ENCODE peak calls at places on chromosomes 2 and 18, in six cellular contexts. One of them, this sample, is unnamed.

GRCh38 chr2:31239842-31240198 is 5.9 kb downstream of the EHD3 start:
- DNase-seq in CD8-positive, alpha-beta T cell: peak; percentile 25
- DNase-seq in type B pancreatic cell: no peak
- DNase-seq in thoracic aorta: peak; percentile 52
- DNase-seq in spleen: no peak
- DNase-seq in thyroid gland: no peak
- DNase-seq in this sample: no peak

GRCh38 chr2:237731663-237732062 is 66.9 kb upstream of the RBM44 start:
- DNase-seq in CD8-positive, alpha-beta T cell: no peak
- DNase-seq in type B pancreatic cell: no peak
- DNase-seq in thoracic aorta: no peak
- DNase-seq in spleen: no peak
- DNase-seq in thyroid gland: no peak
- DNase-seq in this sample: peak; percentile 82

GRCh38 chr2:176125215-176126054 is 2.9 kb downstream of the HOXD9 start:
- DNase-seq in CD8-positive, alpha-beta T cell: no peak
- DNase-seq in type B pancreatic cell: no peak
- DNase-seq in thoracic aorta: no peak
- DNase-seq in spleen: peak; percentile 58
- DNase-seq in thyroid gland: no peak
- DNase-seq in this sample: no peak

GRCh38 chr18:36534154-36534688 is 236.7 kb downstream of the FHOD3 start:
- DNase-seq in CD8-positive, alpha-beta T cell: no peak
- DNase-seq in type B pancreatic cell: no peak
- DNase-seq in thoracic aorta: no peak
- DNase-seq in spleen: no peak
- DNase-seq in thyroid gland: no peak
- DNase-seq in this sample: no peak

GRCh38 chr2:45649855-45650806 is 1.3 kb upstream of the PRKCE start:
- DNase-seq in CD8-positive, alpha-beta T cell: peak; percentile 77
- DNase-seq in type B pancreatic cell: peak; percentile 75
- DNase-seq in thoracic aorta: peak; percentile 19
- DNase-seq in spleen: peak; percentile 93
- DNase-seq in thyroid gland: peak; percentile 82
- DNase-seq in this sample: peak; percentile 87

GRCh38 chr2:74887445-74887951 is 53.6 kb downstream of the HK2 start:
- DNase-seq in CD8-positive, alpha-beta T cell: no peak
- DNase-seq in type B pancreatic cell: no peak
- DNase-seq in thoracic aorta: no peak
- DNase-seq in spleen: no peak
- DNase-seq in thyroid gland: no peak
- DNase-seq in this sample: peak; percentile 80

GRCh38 chr2:64837925-64838641 is 151.1 kb upstream of the SLC1A4 start:
- DNase-seq in CD8-positive, alpha-beta T cell: no peak
- DNase-seq in type B pancreatic cell: no peak
- DNase-seq in thoracic aorta: no peak
- DNase-seq in spleen: peak; percentile 81
- DNase-seq in thyroid gland: no peak
- DNase-seq in this sample: no peak

GRCh38 chr2:112839407-112840067 is 3.0 kb upstream of the IL1B start:
- DNase-seq in CD8-positive, alpha-beta T cell: no peak
- DNase-seq in type B pancreatic cell: no peak
- DNase-seq in thoracic aorta: no peak
- DNase-seq in spleen: no peak
- DNase-seq in thyroid gland: no peak
- DNase-seq in this sample: no peak

GRCh38 chr2:2641541-2642410 is 310.7 kb upstream of the MYT1L start:
- DNase-seq in CD8-positive, alpha-beta T cell: peak; percentile 43
- DNase-seq in type B pancreatic cell: no peak
- DNase-seq in thoracic aorta: no peak
- DNase-seq in spleen: no peak
- DNase-seq in thyroid gland: peak; percentile 20
- DNase-seq in this sample: no peak

DNA sequence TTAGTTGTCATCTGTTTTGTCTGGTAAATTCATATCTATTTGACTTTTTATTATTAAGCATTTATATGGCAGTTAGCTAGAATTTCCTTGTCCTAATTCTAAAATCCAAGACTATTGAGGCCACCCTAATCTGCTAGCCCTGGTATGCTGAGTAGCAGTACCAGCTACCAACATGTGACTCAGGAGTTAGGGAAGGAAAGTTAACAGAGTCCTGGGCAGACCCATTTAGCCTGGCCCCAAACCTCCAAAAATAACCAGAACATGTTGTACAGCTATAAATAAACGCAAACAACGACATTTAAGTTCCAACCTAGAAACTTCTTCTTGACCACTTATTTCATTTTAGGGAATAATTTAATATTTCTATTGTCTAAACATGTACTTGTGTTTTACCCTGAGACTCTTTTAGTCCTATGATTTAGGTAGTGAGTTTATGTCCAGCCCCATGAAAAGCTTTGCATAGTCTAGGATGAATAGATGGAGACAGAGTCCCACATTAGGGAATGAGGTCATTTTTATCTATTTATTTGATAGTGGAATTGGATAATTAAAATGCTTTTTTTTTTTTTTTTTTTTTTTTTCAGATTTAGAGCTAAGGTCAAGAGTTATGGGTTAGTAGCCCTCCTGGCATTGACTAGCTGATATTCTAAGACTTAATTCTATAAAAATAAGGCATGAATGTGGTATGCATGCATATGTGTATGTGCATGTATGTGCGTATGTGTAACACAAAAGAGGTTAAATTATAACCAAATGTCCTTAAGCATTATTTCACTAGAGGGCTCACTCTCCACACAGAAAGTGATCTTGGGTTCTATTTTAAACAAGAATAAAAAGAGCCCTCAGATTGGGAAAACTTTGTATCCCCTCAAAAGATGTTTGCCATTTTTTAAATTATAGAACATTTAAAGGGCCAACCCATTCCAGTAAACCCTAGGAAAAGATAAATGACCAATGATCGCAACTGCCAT is 160.0 kb upstream of the MAPRE2 start:
- DNase-seq in CD8-positive, alpha-beta T cell: no peak
- DNase-seq in type B pancreatic cell: no peak
- DNase-seq in thoracic aorta: no peak
- DNase-seq in spleen: no peak
- DNase-seq in thyroid gland: no peak
- DNase-seq in this sample: no peak
- TF ChIP-seq CTCF in CD8-positive, alpha-beta T cell: no peak
- TF ChIP-seq CTCF in type B pancreatic cell: peak; percentile 45
- TF ChIP-seq CTCF in thoracic aorta: no peak
- TF ChIP-seq CTCF in spleen: no peak
- TF ChIP-seq CTCF in thyroid gland: no peak
- TF ChIP-seq CTCF in this sample: peak; percentile 65

DNA sequence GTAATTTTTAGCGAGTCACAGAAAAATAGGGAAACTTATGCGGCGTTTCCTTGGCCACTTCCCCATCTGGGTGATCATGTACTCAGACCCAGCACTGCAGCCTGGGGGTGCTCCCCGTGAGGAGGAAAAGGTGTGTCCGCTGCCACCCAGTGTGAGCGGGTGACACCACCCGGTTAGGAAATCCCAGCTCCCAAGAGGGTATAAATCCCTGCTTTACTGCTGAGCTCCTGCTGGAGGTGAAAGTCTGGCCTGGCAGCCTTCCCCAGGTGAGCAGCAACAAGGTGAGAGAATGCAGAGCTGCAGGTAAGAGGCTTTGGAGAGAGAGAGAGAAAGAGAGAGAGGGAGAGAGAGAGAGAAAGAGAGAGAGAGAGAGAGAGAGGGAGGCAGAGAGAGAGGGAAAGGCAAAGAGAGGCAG is at the start of gene IL1R2:
- DNase-seq in CD8-positive, alpha-beta T cell: no peak
- DNase-seq in type B pancreatic cell: no peak
- DNase-seq in thoracic aorta: no peak
- DNase-seq in spleen: peak; percentile 92
- DNase-seq in thyroid gland: peak; percentile 86
- DNase-seq in this sample: no peak
- TF ChIP-seq CTCF in CD8-positive, alpha-beta T cell: no peak
- TF ChIP-seq CTCF in type B pancreatic cell: no peak
- TF ChIP-seq CTCF in thoracic aorta: no peak
- TF ChIP-seq CTCF in spleen: no peak
- TF ChIP-seq CTCF in thyroid gland: no peak
- TF ChIP-seq CTCF in this sample: no peak

GRCh38 chr2:196239622-196240587 is 68.5 kb upstream of the STK17B start:
- DNase-seq in CD8-positive, alpha-beta T cell: peak; percentile 84
- DNase-seq in type B pancreatic cell: no peak
- DNase-seq in thoracic aorta: no peak
- DNase-seq in spleen: peak; percentile 94
- DNase-seq in thyroid gland: peak; percentile 23
- DNase-seq in this sample: no peak
- TF ChIP-seq CTCF in CD8-positive, alpha-beta T cell: peak; percentile 35
- TF ChIP-seq CTCF in type B pancreatic cell: no peak
- TF ChIP-seq CTCF in thoracic aorta: no peak
- TF ChIP-seq CTCF in spleen: peak; percentile 56
- TF ChIP-seq CTCF in thyroid gland: no peak
- TF ChIP-seq CTCF in this sample: peak; percentile 20

DNA sequence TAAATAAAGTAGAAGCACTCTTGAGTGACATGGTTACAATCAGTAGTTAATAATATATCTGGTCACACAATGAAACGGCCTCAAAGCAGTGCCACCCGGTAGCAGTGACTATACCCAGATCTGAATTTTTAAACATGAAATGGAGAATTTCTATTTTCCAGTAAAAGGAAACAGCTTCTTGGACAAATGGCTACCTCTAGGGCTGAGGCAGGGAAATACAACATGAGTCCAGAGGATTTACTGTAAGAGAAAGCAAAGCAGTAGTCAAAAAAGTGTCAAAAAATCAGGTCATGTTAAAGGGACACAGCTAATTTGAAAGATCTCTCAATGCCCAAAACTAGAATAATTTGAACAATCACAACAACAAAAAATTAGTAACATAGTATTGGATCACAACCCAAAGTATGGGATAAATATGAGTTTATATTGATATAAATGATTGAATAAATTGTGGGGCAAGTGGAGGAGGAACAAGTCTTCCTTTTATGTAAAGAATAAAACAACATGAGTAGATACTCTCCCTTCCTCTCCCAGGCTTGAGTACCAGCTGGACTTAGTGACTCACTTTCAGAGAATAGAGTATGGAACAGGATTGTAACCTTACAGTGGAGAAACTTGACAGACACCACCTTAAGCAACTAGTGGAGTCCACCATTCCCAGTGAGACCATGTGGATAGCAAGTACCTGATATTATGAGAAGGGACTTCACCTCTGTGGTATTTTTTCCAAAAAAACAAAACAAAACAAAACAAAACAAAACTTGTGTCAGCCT is 180.8 kb downstream of the MBD2 start:
- DNase-seq in CD8-positive, alpha-beta T cell: no peak
- DNase-seq in type B pancreatic cell: no peak
- DNase-seq in thoracic aorta: no peak
- DNase-seq in spleen: no peak
- DNase-seq in thyroid gland: no peak
- DNase-seq in this sample: no peak
- TF ChIP-seq CTCF in CD8-positive, alpha-beta T cell: no peak
- TF ChIP-seq CTCF in type B pancreatic cell: no peak
- TF ChIP-seq CTCF in thoracic aorta: no peak
- TF ChIP-seq CTCF in spleen: no peak
- TF ChIP-seq CTCF in thyroid gland: no peak
- TF ChIP-seq CTCF in this sample: no peak

GRCh38 chr2:99066602-99067001 is 74.9 kb upstream of the C2orf15 start:
- DNase-seq in CD8-positive, alpha-beta T cell: no peak
- DNase-seq in type B pancreatic cell: no peak
- DNase-seq in thoracic aorta: no peak
- DNase-seq in spleen: no peak
- DNase-seq in thyroid gland: no peak
- DNase-seq in this sample: no peak

GRCh38 chr2:99067871-99068270 is 73.6 kb upstream of the C2orf15 start:
- DNase-seq in CD8-positive, alpha-beta T cell: no peak
- DNase-seq in type B pancreatic cell: no peak
- DNase-seq in thoracic aorta: no peak
- DNase-seq in spleen: no peak
- DNase-seq in thyroid gland: no peak
- DNase-seq in this sample: no peak

DNA sequence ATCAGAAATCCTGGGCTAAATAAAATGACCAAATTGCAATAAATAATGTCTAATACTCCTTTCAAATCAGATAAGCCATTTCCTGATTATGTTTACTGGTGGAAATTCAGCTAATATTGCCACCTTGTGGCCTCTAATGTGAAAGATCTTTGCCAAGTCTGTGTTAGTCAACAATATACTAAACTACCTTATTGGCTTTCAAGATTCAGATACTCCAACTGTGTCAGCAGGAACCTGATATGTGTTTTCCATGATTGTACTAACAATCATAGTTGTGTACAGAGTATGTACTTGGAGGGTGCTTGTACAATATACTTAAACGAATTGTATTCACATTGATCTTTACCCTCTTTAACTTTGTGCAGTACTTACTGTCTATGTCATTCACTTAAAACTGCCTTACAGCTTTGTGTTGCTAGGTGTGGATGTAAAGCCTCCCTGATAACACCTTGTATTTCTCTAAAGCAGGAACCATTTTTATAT is 75.4 kb upstream of the C2orf15 start:
- DNase-seq in CD8-positive, alpha-beta T cell: no peak
- DNase-seq in type B pancreatic cell: no peak
- DNase-seq in thoracic aorta: no peak
- DNase-seq in spleen: no peak
- DNase-seq in thyroid gland: no peak
- DNase-seq in this sample: no peak
- TF ChIP-seq CTCF in CD8-positive, alpha-beta T cell: no peak
- TF ChIP-seq CTCF in type B pancreatic cell: peak; percentile 73
- TF ChIP-seq CTCF in thoracic aorta: no peak
- TF ChIP-seq CTCF in spleen: peak; percentile 42
- TF ChIP-seq CTCF in thyroid gland: no peak
- TF ChIP-seq CTCF in this sample: peak; percentile 59

GRCh38 chr2:70898363-70899240 is 37.1 kb upstream of the ATP6V1B1 start:
- DNase-seq in CD8-positive, alpha-beta T cell: no peak
- DNase-seq in type B pancreatic cell: peak; percentile 34
- DNase-seq in thoracic aorta: no peak
- DNase-seq in spleen: no peak
- DNase-seq in thyroid gland: no peak
- DNase-seq in this sample: no peak
- TF ChIP-seq CTCF in CD8-positive, alpha-beta T cell: no peak
- TF ChIP-seq CTCF in type B pancreatic cell: no peak
- TF ChIP-seq CTCF in thoracic aorta: no peak
- TF ChIP-seq CTCF in spleen: no peak
- TF ChIP-seq CTCF in thyroid gland: no peak
- TF ChIP-seq CTCF in this sample: no peak

GRCh38 chr2:120856421-120856862 is 120.8 kb downstream of the GLI2 start:
- DNase-seq in CD8-positive, alpha-beta T cell: no peak
- DNase-seq in type B pancreatic cell: no peak
- DNase-seq in thoracic aorta: no peak
- DNase-seq in spleen: peak; percentile 54
- DNase-seq in thyroid gland: no peak
- DNase-seq in this sample: no peak
- TF ChIP-seq CTCF in CD8-positive, alpha-beta T cell: no peak
- TF ChIP-seq CTCF in type B pancreatic cell: peak; percentile 35
- TF ChIP-seq CTCF in thoracic aorta: peak; percentile 32
- TF ChIP-seq CTCF in spleen: no peak
- TF ChIP-seq CTCF in thyroid gland: no peak
- TF ChIP-seq CTCF in this sample: peak; percentile 18

GRCh38 chr2:6773007-6773693 is 92.6 kb downstream of the CMPK2 start:
- DNase-seq in CD8-positive, alpha-beta T cell: peak; percentile 80
- DNase-seq in type B pancreatic cell: peak; percentile 92
- DNase-seq in thoracic aorta: no peak
- DNase-seq in spleen: peak; percentile 92
- DNase-seq in thyroid gland: peak; percentile 57
- DNase-seq in this sample: peak; percentile 89
- TF ChIP-seq CTCF in CD8-positive, alpha-beta T cell: peak; percentile 90
- TF ChIP-seq CTCF in type B pancreatic cell: peak; percentile 99
- TF ChIP-seq CTCF in thoracic aorta: peak; percentile 59
- TF ChIP-seq CTCF in spleen: peak; percentile 98
- TF ChIP-seq CTCF in thyroid gland: peak; percentile 79
- TF ChIP-seq CTCF in this sample: peak; percentile 99

This sample was measured in osteocyte.